ENCODE peak calls at places on chromosomes 3 and 15, in seven cellular contexts. One of them, this sample, is unnamed.

GRCh38 chr15:68465861-68466560 is 34.0 kb upstream of the ITGA11 start:
- DNase-seq in NCI-H1417 treated with DMSO at 0.1 percent for 48 hours: no peak
- DNase-seq in hypothalamus: no peak
- DNase-seq in iPS-NIHi11: no peak
- DNase-seq in activated T-cell treated with anti-CD3 and anti-CD28 coated beads for 1 hour: no peak
- DNase-seq in islet precursor cell: no peak
- DNase-seq in GM13977: no peak
- DNase-seq in this sample: no peak

GRCh38 chr15:69342460-69343076 is 43.9 kb downstream of the PAQR5 start:
- DNase-seq in NCI-H1417 treated with DMSO at 0.1 percent for 48 hours: no peak
- DNase-seq in hypothalamus: no peak
- DNase-seq in iPS-NIHi11: no peak
- DNase-seq in activated T-cell treated with anti-CD3 and anti-CD28 coated beads for 1 hour: no peak
- DNase-seq in islet precursor cell: peak; percentile 57
- DNase-seq in GM13977: no peak
- DNase-seq in this sample: no peak

GRCh38 chr3:61233828-61234227 is 17.4 kb downstream of the FHIT start:
- DNase-seq in NCI-H1417 treated with DMSO at 0.1 percent for 48 hours: no peak
- DNase-seq in hypothalamus: no peak
- DNase-seq in iPS-NIHi11: no peak
- DNase-seq in activated T-cell treated with anti-CD3 and anti-CD28 coated beads for 1 hour: no peak
- DNase-seq in islet precursor cell: no peak
- DNase-seq in GM13977: no peak
- DNase-seq in this sample: no peak

GRCh38 chr3:46677096-46677702 is 16.3 kb downstream of the ALS2CL start:
- DNase-seq in NCI-H1417 treated with DMSO at 0.1 percent for 48 hours: no peak
- DNase-seq in hypothalamus: no peak
- DNase-seq in iPS-NIHi11: no peak
- DNase-seq in activated T-cell treated with anti-CD3 and anti-CD28 coated beads for 1 hour: no peak
- DNase-seq in islet precursor cell: no peak
- DNase-seq in GM13977: no peak
- DNase-seq in this sample: no peak

GRCh38 chr3:171851685-171852084 is 8.5 kb downstream of the TMEM212 start:
- DNase-seq in NCI-H1417 treated with DMSO at 0.1 percent for 48 hours: no peak
- DNase-seq in hypothalamus: no peak
- DNase-seq in iPS-NIHi11: no peak
- DNase-seq in activated T-cell treated with anti-CD3 and anti-CD28 coated beads for 1 hour: no peak
- DNase-seq in islet precursor cell: no peak
- DNase-seq in GM13977: no peak
- DNase-seq in this sample: no peak

GRCh38 chr3:185637388-185637787 is 51.3 kb downstream of the SENP2 start:
- DNase-seq in NCI-H1417 treated with DMSO at 0.1 percent for 48 hours: no peak
- DNase-seq in hypothalamus: no peak
- DNase-seq in iPS-NIHi11: no peak
- DNase-seq in activated T-cell treated with anti-CD3 and anti-CD28 coated beads for 1 hour: no peak
- DNase-seq in islet precursor cell: no peak
- DNase-seq in GM13977: no peak
- DNase-seq in this sample: no peak

GRCh38 chr3:14595561-14595960 is 55.4 kb upstream of the GRIP2 start:
- DNase-seq in NCI-H1417 treated with DMSO at 0.1 percent for 48 hours: no peak
- DNase-seq in hypothalamus: no peak
- DNase-seq in iPS-NIHi11: no peak
- DNase-seq in activated T-cell treated with anti-CD3 and anti-CD28 coated beads for 1 hour: no peak
- DNase-seq in islet precursor cell: no peak
- DNase-seq in GM13977: no peak
- DNase-seq in this sample: no peak

GRCh38 chr3:49745986-49746385 is 22.2 kb upstream of the GMPPB start:
- DNase-seq in NCI-H1417 treated with DMSO at 0.1 percent for 48 hours: no peak
- DNase-seq in hypothalamus: no peak
- DNase-seq in iPS-NIHi11: no peak
- DNase-seq in activated T-cell treated with anti-CD3 and anti-CD28 coated beads for 1 hour: no peak
- DNase-seq in islet precursor cell: no peak
- DNase-seq in GM13977: no peak
- DNase-seq in this sample: no peak

GRCh38 chr3:194556086-194557056 is 69.6 kb upstream of the ATP13A3 start:
- DNase-seq in NCI-H1417 treated with DMSO at 0.1 percent for 48 hours: no peak
- DNase-seq in hypothalamus: no peak
- DNase-seq in iPS-NIHi11: no peak
- DNase-seq in activated T-cell treated with anti-CD3 and anti-CD28 coated beads for 1 hour: no peak
- DNase-seq in islet precursor cell: no peak
- DNase-seq in GM13977: no peak
- DNase-seq in this sample: no peak

GRCh38 chr15:60580650-60581415 is 101.9 kb upstream of the ICE2 start:
- DNase-seq in NCI-H1417 treated with DMSO at 0.1 percent for 48 hours: no peak
- DNase-seq in hypothalamus: no peak
- DNase-seq in iPS-NIHi11: no peak
- DNase-seq in activated T-cell treated with anti-CD3 and anti-CD28 coated beads for 1 hour: no peak
- DNase-seq in islet precursor cell: no peak
- DNase-seq in GM13977: no peak
- DNase-seq in this sample: no peak

GRCh38 chr3:195086341-195086740 is 184.6 kb downstream of the XXYLT1 start:
- DNase-seq in NCI-H1417 treated with DMSO at 0.1 percent for 48 hours: no peak
- DNase-seq in hypothalamus: no peak
- DNase-seq in iPS-NIHi11: no peak
- DNase-seq in activated T-cell treated with anti-CD3 and anti-CD28 coated beads for 1 hour: no peak
- DNase-seq in islet precursor cell: no peak
- DNase-seq in GM13977: no peak
- DNase-seq in this sample: no peak

GRCh38 chr3:39541917-39542329 is 74.4 kb downstream of the MOBP start:
- DNase-seq in NCI-H1417 treated with DMSO at 0.1 percent for 48 hours: no peak
- DNase-seq in hypothalamus: no peak
- DNase-seq in iPS-NIHi11: no peak
- DNase-seq in activated T-cell treated with anti-CD3 and anti-CD28 coated beads for 1 hour: no peak
- DNase-seq in islet precursor cell: no peak
- DNase-seq in GM13977: no peak
- DNase-seq in this sample: no peak

GRCh38 chr3:170440346-170440745 is 21.7 kb downstream of the CLDN11 start:
- DNase-seq in NCI-H1417 treated with DMSO at 0.1 percent for 48 hours: no peak
- DNase-seq in hypothalamus: no peak
- DNase-seq in iPS-NIHi11: no peak
- DNase-seq in activated T-cell treated with anti-CD3 and anti-CD28 coated beads for 1 hour: no peak
- DNase-seq in islet precursor cell: no peak
- DNase-seq in GM13977: no peak
- DNase-seq in this sample: no peak

GRCh38 chr3:128081846-128082245 is 29.6 kb downstream of the SEC61A1 start:
- DNase-seq in NCI-H1417 treated with DMSO at 0.1 percent for 48 hours: no peak
- DNase-seq in hypothalamus: no peak
- DNase-seq in iPS-NIHi11: no peak
- DNase-seq in activated T-cell treated with anti-CD3 and anti-CD28 coated beads for 1 hour: no peak
- DNase-seq in islet precursor cell: no peak
- DNase-seq in GM13977: no peak
- DNase-seq in this sample: no peak

GRCh38 chr3:140370686-140371085 is 307.2 kb upstream of the TRIM42 start:
- DNase-seq in NCI-H1417 treated with DMSO at 0.1 percent for 48 hours: no peak
- DNase-seq in hypothalamus: no peak
- DNase-seq in iPS-NIHi11: no peak
- DNase-seq in activated T-cell treated with anti-CD3 and anti-CD28 coated beads for 1 hour: no peak
- DNase-seq in islet precursor cell: no peak
- DNase-seq in GM13977: no peak
- DNase-seq in this sample: no peak

GRCh38 chr3:129123314-129124060 is 1.9 kb upstream of the RAB43 start:
- DNase-seq in NCI-H1417 treated with DMSO at 0.1 percent for 48 hours: no peak
- DNase-seq in hypothalamus: no peak
- DNase-seq in iPS-NIHi11: no peak
- DNase-seq in activated T-cell treated with anti-CD3 and anti-CD28 coated beads for 1 hour: no peak
- DNase-seq in islet precursor cell: no peak
- DNase-seq in GM13977: peak; percentile 35
- DNase-seq in this sample: no peak

GRCh38 chr15:98369081-98369716 is 279.1 kb upstream of the IGF1R start:
- DNase-seq in NCI-H1417 treated with DMSO at 0.1 percent for 48 hours: no peak
- DNase-seq in hypothalamus: no peak
- DNase-seq in iPS-NIHi11: no peak
- DNase-seq in activated T-cell treated with anti-CD3 and anti-CD28 coated beads for 1 hour: no peak
- DNase-seq in islet precursor cell: no peak
- DNase-seq in GM13977: no peak
- DNase-seq in this sample: no peak

GRCh38 chr3:192816274-192816853 is 89.0 kb upstream of the FGF12 start:
- DNase-seq in NCI-H1417 treated with DMSO at 0.1 percent for 48 hours: no peak
- DNase-seq in hypothalamus: no peak
- DNase-seq in iPS-NIHi11: peak; percentile 31
- DNase-seq in activated T-cell treated with anti-CD3 and anti-CD28 coated beads for 1 hour: no peak
- DNase-seq in islet precursor cell: no peak
- DNase-seq in GM13977: no peak
- DNase-seq in this sample: no peak

GRCh38 chr3:46186856-46187700 is 21.0 kb downstream of the CCR1 start:
- DNase-seq in NCI-H1417 treated with DMSO at 0.1 percent for 48 hours: no peak
- DNase-seq in hypothalamus: no peak
- DNase-seq in iPS-NIHi11: no peak
- DNase-seq in activated T-cell treated with anti-CD3 and anti-CD28 coated beads for 1 hour: no peak
- DNase-seq in islet precursor cell: no peak
- DNase-seq in GM13977: peak; percentile 66
- DNase-seq in this sample: no peak

GRCh38 chr3:168049366-168049974 is 46.3 kb downstream of the GOLIM4 start:
- DNase-seq in NCI-H1417 treated with DMSO at 0.1 percent for 48 hours: no peak
- DNase-seq in hypothalamus: no peak
- DNase-seq in iPS-NIHi11: no peak
- DNase-seq in activated T-cell treated with anti-CD3 and anti-CD28 coated beads for 1 hour: no peak
- DNase-seq in islet precursor cell: no peak
- DNase-seq in GM13977: no peak
- DNase-seq in this sample: no peak

GRCh38 chr15:33160054-33160453 is 34.5 kb downstream of the FMN1 start:
- DNase-seq in NCI-H1417 treated with DMSO at 0.1 percent for 48 hours: no peak
- DNase-seq in hypothalamus: no peak
- DNase-seq in iPS-NIHi11: no peak
- DNase-seq in activated T-cell treated with anti-CD3 and anti-CD28 coated beads for 1 hour: no peak
- DNase-seq in islet precursor cell: no peak
- DNase-seq in GM13977: no peak
- DNase-seq in this sample: no peak

GRCh38 chr3:8458711-8459110 is 42.9 kb upstream of the LMCD1 start:
- DNase-seq in NCI-H1417 treated with DMSO at 0.1 percent for 48 hours: no peak
- DNase-seq in hypothalamus: no peak
- DNase-seq in iPS-NIHi11: no peak
- DNase-seq in activated T-cell treated with anti-CD3 and anti-CD28 coated beads for 1 hour: no peak
- DNase-seq in islet precursor cell: no peak
- DNase-seq in GM13977: no peak
- DNase-seq in this sample: no peak

GRCh38 chr3:11118181-11118682 is 36.1 kb upstream of the HRH1 start:
- DNase-seq in NCI-H1417 treated with DMSO at 0.1 percent for 48 hours: no peak
- DNase-seq in hypothalamus: no peak
- DNase-seq in iPS-NIHi11: no peak
- DNase-seq in activated T-cell treated with anti-CD3 and anti-CD28 coated beads for 1 hour: no peak
- DNase-seq in islet precursor cell: no peak
- DNase-seq in GM13977: no peak
- DNase-seq in this sample: no peak

GRCh38 chr15:66872394-66872793 is 170.4 kb downstream of the SMAD6 start:
- DNase-seq in NCI-H1417 treated with DMSO at 0.1 percent for 48 hours: no peak
- DNase-seq in hypothalamus: no peak
- DNase-seq in iPS-NIHi11: no peak
- DNase-seq in activated T-cell treated with anti-CD3 and anti-CD28 coated beads for 1 hour: no peak
- DNase-seq in islet precursor cell: no peak
- DNase-seq in GM13977: no peak
- DNase-seq in this sample: no peak

GRCh38 chr15:54307252-54307902 is 329.1 kb downstream of the UNC13C start:
- DNase-seq in NCI-H1417 treated with DMSO at 0.1 percent for 48 hours: no peak
- DNase-seq in hypothalamus: no peak
- DNase-seq in iPS-NIHi11: no peak
- DNase-seq in activated T-cell treated with anti-CD3 and anti-CD28 coated beads for 1 hour: no peak
- DNase-seq in islet precursor cell: no peak
- DNase-seq in GM13977: no peak
- DNase-seq in this sample: no peak

This sample was measured in CD8-positive, alpha-beta T cell.